ENCODE peak calls at places on chromosomes 11 and 22, in four cellular contexts. V, Y, U and W are unnamed samples. For H3K27me3, the result is how much of the 10 kb centered on the place peaks cover.

GRCh38 chr11:122724520-122724919 is 69.0 kb downstream of the UBASH3B start:
- DNase-seq in V (peak), Y (no peak), U (peak), W (no peak)

GRCh38 chr11:4455439-4455838 is 6.3 kb downstream of the OR52K2 start:
- DNase-seq in V (no peak), Y (no peak), U (no peak), W (no peak)

GRCh38 chr11:109933126-109933525 is 160.1 kb upstream of the ZC3H12C start:
- DNase-seq in V (peak), Y (no peak), U (no peak), W (no peak)

GRCh38 chr22:27726726-27727449 is 74.7 kb downstream of the MN1 start:
- DNase-seq in V (peak), Y (peak), U (peak), W (peak)

GRCh38 chr11:442611-443081 is 835 bp upstream of the ANO9 start:
- DNase-seq in V (no peak), Y (no peak), U (no peak), W (no peak)

GRCh38 chr11:110198031-110198729 is 98.2 kb downstream of the RDX start:
- DNase-seq in V (peak), Y (no peak), U (no peak), W (no peak)

GRCh38 chr11:68010058-68011041 is at the start of gene ALDH3B1:
- DNase-seq in V (peak), Y (peak), U (peak), W (peak)

GRCh38 chr11:97622795-97623194 is 1233.0 kb downstream of the JRKL start:
- DNase-seq in V (peak), Y (no peak), U (no peak), W (no peak)

GRCh38 chr11:31408205-31408604 is 38.5 kb downstream of the DNAJC24 start:
- DNase-seq in V (no peak), Y (no peak), U (no peak), W (no peak)

GRCh38 chr22:30705710-30706651 is 11.3 kb downstream of the OSBP2 start:
- DNase-seq in V (peak), Y (no peak), U (no peak), W (no peak)

GRCh38 chr11:61627831-61628753 is 47.2 kb upstream of the SYT7 start:
- DNase-seq in V (peak), Y (peak), U (peak), W (peak)

GRCh38 chr11:61516675-61517516 is 8.3 kb downstream of the LRRC10B start:
- DNase-seq in V (peak), Y (no peak), U (peak), W (no peak)

GRCh38 chr11:1503708-1504104 is 17.1 kb upstream of the MOB2 start:
- DNase-seq in V (no peak), Y (no peak), U (no peak), W (peak)

GRCh38 chr22:36352775-36353507 is 34.8 kb downstream of the MYH9 start:
- DNase-seq in V (peak), Y (no peak), U (peak), W (no peak)

GRCh38 chr22:41576877-41577276 is 12.8 kb downstream of the PMM1 start:
- DNase-seq in V (peak), Y (no peak), U (peak), W (no peak)

GRCh38 chr11:100857236-100858005 is 170.3 kb downstream of the ARHGAP42 start:
- DNase-seq in V (no peak), Y (no peak), U (peak), W (no peak)

GRCh38 chr11:104422320-104422944 is 258.5 kb upstream of the PDGFD start:
- DNase-seq in V (no peak), Y (no peak), U (no peak), W (no peak)

GRCh38 chr11:71470956-71471355 is 18.0 kb downstream of the NADSYN1 start:
- DNase-seq in V (no peak), Y (peak), U (no peak), W (no peak)

GRCh38 chr11:68825603-68826002 is 16.1 kb downstream of the CPT1A start:
- DNase-seq in V (no peak), Y (no peak), U (peak), W (peak)

GRCh38 chr11:25953015-25953414 is 378.9 kb upstream of the ANO3 start:
- DNase-seq in V (no peak), Y (no peak), U (no peak), W (no peak)

GRCh38 chr11:124517314-124517713 is 26.1 kb downstream of the OR8B12 start:
- DNase-seq in V (no peak), Y (no peak), U (no peak), W (no peak)

GRCh38 chr11:15186146-15186545 is 71.4 kb downstream of the INSC start:
- DNase-seq in V (no peak), Y (no peak), U (no peak), W (no peak)

GRCh38 chr22:32904044-32904443 is 102.5 kb downstream of the TIMP3 start:
- DNase-seq in V (peak), Y (peak), U (peak), W (no peak)

GRCh38 chr11:26344647-26345046 is 12.7 kb downstream of the ANO3 start:
- DNase-seq in V (peak), Y (no peak), U (no peak), W (no peak)

GRCh38 chr11:74932169-74932568 is 16.7 kb downstream of the XRRA1 start:
- DNase-seq in V (peak), Y (no peak), U (no peak), W (no peak)

GRCh38 chr11:2363816-2364370 is 13.2 kb upstream of the CD81 start:
- DNase-seq in V (no peak), Y (no peak), U (no peak), W (peak)

DNA sequence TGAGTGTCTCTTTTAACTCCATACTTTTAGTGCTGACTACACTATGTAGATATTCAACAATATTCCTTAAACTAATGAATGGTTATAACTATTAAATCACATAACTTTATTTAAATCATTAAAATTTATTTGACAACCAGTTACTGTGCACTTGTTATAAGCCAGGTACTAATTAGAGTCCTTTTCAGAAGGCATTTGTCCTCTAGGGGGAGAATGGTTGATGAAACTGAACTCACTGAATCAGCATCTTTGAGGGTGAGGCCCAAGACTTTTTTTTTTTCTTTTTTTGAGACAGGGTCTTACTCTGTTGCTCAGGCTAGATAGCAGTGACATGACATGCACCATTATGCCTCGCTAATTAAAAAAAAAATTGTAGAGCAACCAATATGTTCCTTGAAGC is 515.6 kb upstream of the CCDC90B start:
- DNase-seq in V (no peak), Y (no peak), U (peak), W (no peak)
- TF ChIP-seq CTCF in V (peak), Y (no peak), U (peak), W (peak)

DNA sequence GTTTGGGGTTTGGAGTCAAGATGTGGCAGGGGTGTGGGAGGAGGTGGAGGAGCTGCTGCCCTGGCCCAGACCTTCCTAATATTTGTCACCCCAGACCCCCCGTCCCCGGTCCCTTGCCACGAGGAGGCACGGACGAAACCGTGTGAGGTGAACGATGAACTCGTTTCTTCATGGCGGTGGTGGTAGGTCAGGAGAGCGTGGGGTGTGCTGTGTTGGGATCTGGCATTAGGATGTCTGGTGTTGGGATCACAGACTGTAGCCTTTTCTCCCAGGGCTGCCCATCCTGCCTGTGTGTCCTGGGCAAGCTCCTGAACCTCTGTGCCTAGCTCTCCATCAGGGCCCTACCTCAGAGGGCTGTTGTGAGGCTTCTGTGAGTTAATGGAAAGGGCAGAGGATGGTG is 8.4 kb downstream of the MAPK8IP2 start:
- DNase-seq in V (no peak), Y (no peak), U (no peak), W (no peak)
- H3K27me3 ChIP-seq in V (under half), Y (half or more), U (under half), W (under half)

GRCh38 chr11:118175031-118175531 is 1.4 kb downstream of the SCN2B start:
- DNase-seq in V (peak), Y (no peak), U (no peak), W (no peak)

GRCh38 chr11:118176400-118177134 is at the start of gene SCN2B:
- DNase-seq in V (peak), Y (no peak), U (peak), W (no peak)

GRCh38 chr11:118175600-118176399 is 639 bp downstream of the SCN2B start:
- DNase-seq in V (no peak), Y (no peak), U (no peak), W (no peak)

DNA sequence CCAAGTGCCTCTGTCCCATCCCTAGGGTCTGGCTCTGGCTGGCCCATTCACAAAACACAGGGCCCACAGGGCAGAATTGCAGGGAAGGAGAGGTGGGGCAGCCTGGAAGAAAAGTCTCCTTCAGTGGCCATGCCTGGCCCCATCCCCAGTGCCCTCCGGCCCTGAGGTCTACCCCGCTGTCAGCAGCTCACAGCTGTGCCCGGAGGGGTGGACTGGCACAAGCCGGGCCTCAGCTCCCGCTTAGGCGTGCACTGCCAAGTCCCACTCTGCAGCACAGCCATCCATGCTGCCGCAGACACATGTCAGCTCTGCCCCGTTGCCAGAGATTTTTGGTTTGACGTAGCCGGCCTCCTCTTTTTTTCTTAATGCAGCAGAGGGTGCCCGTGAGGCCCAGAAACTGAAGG is 3.9 kb upstream of the SCN2B start:
- DNase-seq in V (peak), Y (peak), U (peak), W (no peak)
- TF ChIP-seq CTCF in V (peak), Y (no peak), U (no peak), W (no peak)

GRCh38 chr22:19764636-19765476 is 4.3 kb downstream of the TBX1 start:
- DNase-seq in V (no peak), Y (no peak), U (peak), W (no peak)
- H3K27me3 ChIP-seq in V (half or more), Y (half or more), U (half or more), W (half or more)

GRCh38 chr11:22472306-22472705 is 134.1 kb downstream of the SLC17A6 start:
- DNase-seq in V (no peak), Y (no peak), U (peak), W (no peak)
- TF ChIP-seq CTCF in V (no peak), Y (no peak), U (peak), W (no peak)

DNA sequence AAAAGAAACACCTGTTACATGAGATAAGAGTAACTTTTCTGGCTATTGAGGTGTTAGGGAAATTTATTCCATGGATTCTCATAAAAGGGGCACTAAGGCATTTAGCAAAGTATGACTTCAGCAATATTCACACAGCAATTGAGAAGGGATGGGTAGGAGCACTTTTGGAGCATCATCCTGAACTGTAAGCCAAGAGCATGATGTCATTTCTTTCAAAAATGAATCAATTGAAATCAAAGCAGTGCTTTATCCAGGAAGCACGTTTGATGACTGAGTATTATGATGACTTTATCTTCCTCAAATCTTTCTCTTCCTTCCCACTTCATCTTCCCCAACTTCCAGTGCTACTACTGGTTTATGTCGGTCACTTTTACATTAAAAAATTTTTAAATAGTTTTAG is 140.4 kb downstream of the MYO18B start:
- DNase-seq in V (no peak), Y (no peak), U (no peak), W (no peak)
- H3K27me3 ChIP-seq in V (under half), Y (under half), U (under half), W (under half)

GRCh38 chr11:107683807-107684206 is 28.0 kb downstream of the SLN start:
- DNase-seq in V (no peak), Y (no peak), U (peak), W (no peak)
- TF ChIP-seq CTCF in V (peak), Y (no peak), U (peak), W (peak)